ENCODE peak calls at places on chromosomes 7 and 10, in four cellular contexts. One of them, this sample, is unnamed.

GRCh38 chr7:105365541-105366534 is 22.9 kb downstream of the SRPK2 start:
- DNase-seq in GM23338: no peak
- DNase-seq in osteocyte: no peak
- DNase-seq in DND-41: no peak
- DNase-seq in this sample: no peak

GRCh38 chr7:44755698-44756627 is 7.3 kb downstream of the ZMIZ2 start:
- DNase-seq in GM23338: no peak
- DNase-seq in osteocyte: no peak
- DNase-seq in DND-41: no peak
- DNase-seq in this sample: no peak

GRCh38 chr7:1123721-1124120 is 35.8 kb downstream of the GPER1 start:
- DNase-seq in GM23338: peak; percentile 87
- DNase-seq in osteocyte: no peak
- DNase-seq in DND-41: no peak
- DNase-seq in this sample: peak; percentile 94

GRCh38 chr7:151459726-151460473 is 20.0 kb upstream of the CRYGN start:
- DNase-seq in GM23338: peak; percentile 75
- DNase-seq in osteocyte: peak; percentile 89
- DNase-seq in DND-41: no peak
- DNase-seq in this sample: peak; percentile 96

GRCh38 chr10:52313350-52314006 is 603 bp upstream of the DKK1 start:
- DNase-seq in GM23338: peak; percentile 69
- DNase-seq in osteocyte: no peak
- DNase-seq in DND-41: no peak
- DNase-seq in this sample: no peak

GRCh38 chr10:19014034-19014433 is 34.6 kb upstream of the MALRD1 start:
- DNase-seq in GM23338: no peak
- DNase-seq in osteocyte: no peak
- DNase-seq in DND-41: no peak
- DNase-seq in this sample: no peak

GRCh38 chr7:134875867-134876266 is 96.4 kb downstream of the CALD1 start:
- DNase-seq in GM23338: no peak
- DNase-seq in osteocyte: no peak
- DNase-seq in DND-41: no peak
- DNase-seq in this sample: no peak

GRCh38 chr10:21969326-21970287 is 33.9 kb downstream of the DNAJC1 start:
- DNase-seq in GM23338: no peak
- DNase-seq in osteocyte: no peak
- DNase-seq in DND-41: no peak
- DNase-seq in this sample: no peak

GRCh38 chr10:126398383-126398743 is 10.1 kb upstream of the ADAM12 start:
- DNase-seq in GM23338: no peak
- DNase-seq in osteocyte: no peak
- DNase-seq in DND-41: no peak
- DNase-seq in this sample: no peak

GRCh38 chr7:106773228-106773627 is 91.9 kb upstream of the PIK3CG start:
- DNase-seq in GM23338: peak; percentile 27
- DNase-seq in osteocyte: no peak
- DNase-seq in DND-41: no peak
- DNase-seq in this sample: no peak

GRCh38 chr10:106643521-106643920 is 521.0 kb downstream of the SORCS1 start:
- DNase-seq in GM23338: no peak
- DNase-seq in osteocyte: no peak
- DNase-seq in DND-41: no peak
- DNase-seq in this sample: no peak

GRCh38 chr10:3712707-3713106 is 72.3 kb downstream of the KLF6 start:
- DNase-seq in GM23338: no peak
- DNase-seq in osteocyte: no peak
- DNase-seq in DND-41: no peak
- DNase-seq in this sample: no peak

GRCh38 chr7:2520131-2520807 is 695 bp downstream of the LFNG start:
- DNase-seq in GM23338: peak; percentile 47
- DNase-seq in osteocyte: no peak
- DNase-seq in DND-41: no peak
- DNase-seq in this sample: no peak

GRCh38 chr7:107387077-107387476 is 82.8 kb upstream of the GPR22 start:
- DNase-seq in GM23338: peak; percentile 64
- DNase-seq in osteocyte: no peak
- DNase-seq in DND-41: no peak
- DNase-seq in this sample: no peak

GRCh38 chr10:123945506-123945905 is 53.9 kb upstream of the CPXM2 start:
- DNase-seq in GM23338: peak; percentile 64
- DNase-seq in osteocyte: no peak
- DNase-seq in DND-41: peak; percentile 13
- DNase-seq in this sample: no peak

GRCh38 chr10:117547301-117548153 is 5.0 kb downstream of the EMX2 start:
- DNase-seq in GM23338: peak; percentile 61
- DNase-seq in osteocyte: no peak
- DNase-seq in DND-41: no peak
- DNase-seq in this sample: no peak

GRCh38 chr7:30710669-30711068 is 28.4 kb upstream of the CRHR2 start:
- DNase-seq in GM23338: no peak
- DNase-seq in osteocyte: no peak
- DNase-seq in DND-41: no peak
- DNase-seq in this sample: no peak

GRCh38 chr10:12928571-12928970 is 72.9 kb downstream of the CCDC3 start:
- DNase-seq in GM23338: no peak
- DNase-seq in osteocyte: peak; percentile 34
- DNase-seq in DND-41: no peak
- DNase-seq in this sample: no peak

GRCh38 chr7:105097619-105098018 is 83.6 kb downstream of the KMT2E start:
- DNase-seq in GM23338: no peak
- DNase-seq in osteocyte: no peak
- DNase-seq in DND-41: no peak
- DNase-seq in this sample: no peak

GRCh38 chr7:95904099-95904498 is 131.7 kb downstream of the DYNC1I1 start:
- DNase-seq in GM23338: no peak
- DNase-seq in osteocyte: no peak
- DNase-seq in DND-41: no peak
- DNase-seq in this sample: peak; percentile 85

GRCh38 chr10:44862006-44862751 is 49.0 kb upstream of the TMEM72 start:
- DNase-seq in GM23338: no peak
- DNase-seq in osteocyte: peak; percentile 64
- DNase-seq in DND-41: no peak
- DNase-seq in this sample: no peak

GRCh38 chr10:126059101-126059826 is 162.9 kb downstream of the FANK1 start:
- DNase-seq in GM23338: no peak
- DNase-seq in osteocyte: peak; percentile 1
- DNase-seq in DND-41: no peak
- DNase-seq in this sample: no peak

This sample was measured in esophagus muscularis mucosa.